ENCODE peak calls at places on chromosomes 6 and 20, in four cellular contexts. J, D, I and B are unnamed samples.

GRCh38 chr20:35039146-35039545 is 53.5 kb downstream of the TRPC4AP start:
- DNase-seq in J (no peak), D (peak), I (peak), B (no peak)

GRCh38 chr6:75693534-75693933 is 55.5 kb upstream of the MYO6 start:
- DNase-seq in J (peak), D (no peak), I (no peak), B (peak)

GRCh38 chr6:15023448-15023847 is 222.4 kb upstream of the JARID2 start:
- DNase-seq in J (no peak), D (no peak), I (no peak), B (no peak)

GRCh38 chr6:21870071-21870729 is 276.6 kb downstream of the SOX4 start:
- DNase-seq in J (no peak), D (no peak), I (no peak), B (no peak)

GRCh38 chr20:14853079-14853478 is 515.7 kb upstream of the FLRT3 start:
- DNase-seq in J (no peak), D (no peak), I (no peak), B (no peak)

GRCh38 chr20:62558779-62559178 is 83.0 kb upstream of the GATA5 start:
- DNase-seq in J (no peak), D (no peak), I (no peak), B (no peak)

GRCh38 chr20:39752235-39752876 is 790.2 kb downstream of the DHX35 start:
- DNase-seq in J (no peak), D (no peak), I (no peak), B (no peak)

GRCh38 chr6:41563060-41563776 is 17.0 kb downstream of the FOXP4 start:
- DNase-seq in J (no peak), D (no peak), I (no peak), B (no peak)

GRCh38 chr6:16762265-16762546 is 946 bp upstream of the ATXN1 start:
- DNase-seq in J (no peak), D (no peak), I (no peak), B (no peak)

GRCh38 chr6:40170856-40171255 is 236.6 kb upstream of the MOCS1 start:
- DNase-seq in J (no peak), D (no peak), I (no peak), B (no peak)

GRCh38 chr6:138769102-138769676 is 4.4 kb upstream of the CCDC28A start:
- DNase-seq in J (no peak), D (no peak), I (no peak), B (no peak)

GRCh38 chr6:158548418-158549161 is 11.3 kb upstream of the TMEM181 start:
- DNase-seq in J (no peak), D (no peak), I (no peak), B (no peak)

GRCh38 chr6:132888701-132889100 is 74.3 kb downstream of the RPS12 start:
- DNase-seq in J (peak), D (no peak), I (no peak), B (no peak)

GRCh38 chr20:11585752-11586352 is 331.8 kb upstream of the BTBD3 start:
- DNase-seq in J (peak), D (no peak), I (no peak), B (peak)

GRCh38 chr6:134080171-134080795 is 27.9 kb upstream of the SLC2A12 start:
- DNase-seq in J (no peak), D (no peak), I (no peak), B (no peak)

GRCh38 chr20:50185426-50185825 is 5.2 kb upstream of the CEBPB start:
- DNase-seq in J (no peak), D (no peak), I (no peak), B (no peak)

GRCh38 chr20:18187020-18187419 is 49.4 kb downstream of the KAT14 start:
- DNase-seq in J (no peak), D (no peak), I (no peak), B (no peak)

GRCh38 chr6:36314221-36315014 is 22.3 kb downstream of the BNIP5 start:
- DNase-seq in J (no peak), D (no peak), I (no peak), B (no peak)

GRCh38 chr20:22861231-22861980 is 173.7 kb upstream of the SSTR4 start:
- DNase-seq in J (no peak), D (no peak), I (no peak), B (peak)

GRCh38 chr6:21915707-21916399 is 322.3 kb downstream of the SOX4 start:
- DNase-seq in J (peak), D (no peak), I (no peak), B (peak)

GRCh38 chr6:138030872-138031271 is 76.3 kb downstream of the PERP start:
- DNase-seq in J (no peak), D (no peak), I (no peak), B (no peak)

GRCh38 chr6:37525460-37526357 is 26.0 kb upstream of the CCDC167 start:
- DNase-seq in J (peak), D (no peak), I (no peak), B (no peak)

GRCh38 chr20:20327756-20328155 is 40.1 kb upstream of the INSM1 start:
- DNase-seq in J (no peak), D (no peak), I (no peak), B (no peak)

GRCh38 chr6:144234935-144235334 is 50.2 kb upstream of the UTRN start:
- DNase-seq in J (no peak), D (no peak), I (no peak), B (no peak)

GRCh38 chr6:45898941-45899682 is 116.5 kb downstream of the CLIC5 start:
- DNase-seq in J (no peak), D (no peak), I (no peak), B (peak)

GRCh38 chr20:17843246-17844132 is 125.1 kb downstream of the SNX5 start:
- DNase-seq in J (peak), D (no peak), I (no peak), B (peak)

GRCh38 chr20:18628330-18628941 is 40.6 kb downstream of the DTD1 start:
- DNase-seq in J (no peak), D (no peak), I (peak), B (no peak)

GRCh38 chr6:102798631-102799030 is 1405.1 kb downstream of the GRIK2 start:
- DNase-seq in J (no peak), D (no peak), I (no peak), B (no peak)

GRCh38 chr20:1391640-1392442 is 1.0 kb downstream of the FKBP1A start:
- DNase-seq in J (peak), D (peak), I (peak), B (no peak)

GRCh38 chr20:60097285-60097684 is 139.1 kb downstream of the CDH26 start:
- DNase-seq in J (no peak), D (no peak), I (no peak), B (no peak)

GRCh38 chr6:13286185-13286584 is 42.2 kb downstream of the TBC1D7 start:
- DNase-seq in J (no peak), D (no peak), I (no peak), B (no peak)

GRCh38 chr6:57029213-57029612 is 17.3 kb upstream of the KIAA1586 start:
- DNase-seq in J (no peak), D (no peak), I (no peak), B (no peak)

GRCh38 chr6:42899871-42900270 is 16.0 kb upstream of the PTCRA start:
- DNase-seq in J (no peak), D (no peak), I (no peak), B (no peak)

GRCh38 chr6:46583711-46584110 is 68.9 kb downstream of the CYP39A1 start:
- DNase-seq in J (no peak), D (no peak), I (no peak), B (no peak)

GRCh38 chr20:50308513-50309279 is 118.1 kb downstream of the CEBPB start:
- DNase-seq in J (peak), D (peak), I (peak), B (peak)

GRCh38 chr20:61847420-61847748 is 218.3 kb downstream of the TAF4 start:
- DNase-seq in J (no peak), D (peak), I (no peak), B (no peak)

GRCh38 chr6:149855040-149855654 is 9.0 kb downstream of the LRP11 start:
- DNase-seq in J (peak), D (no peak), I (peak), B (peak)

GRCh38 chr20:38550274-38550673 is 30.7 kb upstream of the ADIG start:
- DNase-seq in J (no peak), D (no peak), I (no peak), B (no peak)

GRCh38 chr6:163416640-163417253 is 2.2 kb downstream of the QKI start:
- DNase-seq in J (peak), D (no peak), I (peak), B (peak)

GRCh38 chr6:36576573-36576972 is 17.6 kb upstream of the SRSF3 start:
- DNase-seq in J (no peak), D (no peak), I (no peak), B (no peak)

DNA sequence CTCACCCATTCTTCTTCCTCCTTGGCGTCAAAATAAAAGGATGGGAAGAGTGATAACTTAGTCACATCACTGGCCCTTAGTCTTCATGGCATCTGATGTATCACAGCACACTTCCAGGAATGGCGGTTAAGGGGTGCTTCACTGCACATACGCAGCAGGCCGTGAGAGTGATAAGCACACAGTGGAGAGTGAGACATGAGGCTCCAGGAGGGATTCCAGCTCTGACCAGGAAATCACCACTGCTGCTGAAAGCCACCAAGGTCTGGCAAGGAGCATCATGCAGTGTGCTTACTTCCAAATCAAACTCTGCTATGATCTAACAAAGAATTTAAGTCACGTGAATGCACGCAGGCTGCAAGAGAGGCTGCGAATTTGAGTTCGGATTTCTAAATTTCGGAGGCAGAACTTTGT is 62.4 kb downstream of the ARID1B start:
- DNase-seq in J (peak), D (no peak), I (no peak), B (peak)
- H3K4me3 ChIP-seq in J (no peak), D (no peak), I (no peak), B (no peak)

GRCh38 chr6:27281105-27281539 is 31.0 kb downstream of the POM121L2 start:
- DNase-seq in J (no peak), D (no peak), I (no peak), B (no peak)

GRCh38 chr6:27280064-27280539 is 32.0 kb downstream of the POM121L2 start:
- DNase-seq in J (peak), D (no peak), I (peak), B (peak)

GRCh38 chr6:27280540-27281000 is 31.5 kb downstream of the POM121L2 start:
- DNase-seq in J (no peak), D (no peak), I (no peak), B (no peak)

GRCh38 chr6:27281569-27281968 is 30.5 kb downstream of the POM121L2 start:
- DNase-seq in J (no peak), D (no peak), I (no peak), B (no peak)

DNA sequence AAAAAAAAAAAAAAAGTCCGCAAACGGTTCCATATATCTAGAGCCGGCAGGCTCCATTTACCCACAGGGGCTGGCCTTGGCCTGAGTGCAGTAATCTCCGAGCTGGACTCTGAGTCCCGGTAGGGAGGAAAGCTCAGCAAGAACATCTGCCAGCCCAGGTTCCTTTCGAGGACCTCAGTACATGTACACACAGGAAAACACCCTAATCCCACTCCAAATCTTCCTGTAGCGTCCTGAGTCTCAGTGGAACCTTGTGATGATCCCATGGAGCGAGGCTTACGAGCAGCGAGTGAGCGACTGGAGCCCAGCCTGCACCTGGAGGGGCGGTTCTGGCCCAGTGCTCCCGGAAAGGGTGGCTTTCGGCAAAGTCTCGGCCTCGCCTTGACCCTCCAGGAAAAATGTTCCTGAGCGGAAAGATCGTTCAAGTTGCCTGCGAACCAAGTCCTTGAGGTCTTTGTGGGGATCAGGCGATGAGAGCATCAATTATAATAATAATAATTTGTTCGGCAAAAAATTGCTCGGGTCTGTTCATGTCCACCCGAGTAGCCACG is 32.1 kb downstream of the PRSS16 start:
- DNase-seq in J (no peak), D (no peak), I (no peak), B (no peak)
- H3K4me3 ChIP-seq in J (peak), D (no peak), I (peak), B (peak)

DNA sequence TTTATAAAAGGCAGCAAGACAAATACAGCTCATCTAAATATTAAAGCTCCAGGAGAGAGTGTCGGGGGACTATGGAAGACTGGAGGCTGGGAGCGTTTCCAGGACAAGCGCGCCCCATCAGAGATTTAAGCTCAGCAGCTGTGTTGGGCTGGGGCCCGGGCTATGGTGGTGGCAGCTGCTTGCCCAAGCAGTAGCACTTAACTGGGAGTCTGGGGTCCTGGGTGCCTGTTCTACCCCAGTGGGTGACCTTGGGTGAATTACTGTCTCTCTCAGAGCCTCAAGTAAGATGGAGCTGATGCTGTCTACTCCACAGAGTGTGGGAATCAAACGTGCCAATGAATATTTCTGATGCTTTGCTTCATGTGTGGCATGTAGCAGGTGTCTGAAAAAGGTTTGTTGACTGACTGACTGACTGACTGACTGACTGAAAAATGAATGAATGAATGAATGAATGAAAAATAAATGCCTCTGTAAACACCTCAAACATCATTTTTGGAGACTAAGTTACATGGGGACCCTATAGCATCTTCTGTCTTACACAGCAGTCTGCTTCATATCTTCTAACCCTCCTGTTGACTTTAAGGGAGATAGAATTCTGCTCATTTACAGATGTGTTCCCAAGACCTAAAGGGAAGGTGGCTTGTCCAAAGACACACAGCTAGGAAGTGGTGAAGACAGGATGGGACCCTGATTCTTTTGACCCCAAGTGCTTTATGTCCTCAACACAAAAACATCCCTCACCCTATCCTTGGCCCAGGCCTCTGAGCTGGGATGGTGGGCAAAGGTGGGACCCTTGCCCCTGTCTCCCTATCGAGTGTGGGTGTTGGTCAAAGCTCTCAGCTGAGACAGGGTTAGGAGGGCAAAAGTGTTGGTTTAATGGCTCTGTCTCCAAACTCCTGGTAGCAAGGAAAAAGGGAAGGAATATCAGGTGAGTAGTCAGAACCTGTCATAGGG is 104.3 kb downstream of the TOX2 start:
- DNase-seq in J (no peak), D (no peak), I (no peak), B (peak)
- H3K4me3 ChIP-seq in J (peak), D (no peak), I (no peak), B (no peak)

DNA sequence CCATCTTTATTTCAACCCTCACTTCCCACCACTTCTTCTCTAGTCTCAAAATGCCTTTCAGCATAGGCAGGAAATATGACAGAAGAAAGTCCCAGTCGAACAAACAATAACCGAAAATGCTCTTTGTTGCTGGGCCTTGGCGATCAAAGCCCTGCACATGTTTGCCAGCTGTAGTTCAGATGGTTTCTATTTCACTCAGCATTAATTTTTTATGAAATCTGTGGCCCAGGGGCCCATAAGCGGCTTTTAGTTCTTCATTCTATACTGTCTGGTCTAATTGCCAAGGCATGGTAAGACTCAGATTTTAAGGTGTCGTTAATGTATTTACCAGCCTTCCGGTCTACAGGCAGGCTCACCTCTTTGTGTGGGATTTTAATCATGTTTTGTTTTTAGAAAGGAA is 10.9 kb upstream of the F13A1 start:
- DNase-seq in J (no peak), D (no peak), I (no peak), B (peak)
- H3K4me3 ChIP-seq in J (no peak), D (no peak), I (no peak), B (no peak)

GRCh38 chr6:32194388-32194787 is 1.9 kb upstream of the GPSM3 start:
- DNase-seq in J (no peak), D (no peak), I (no peak), B (no peak)
- H3K4me3 ChIP-seq in J (no peak), D (peak), I (no peak), B (no peak)